ENCODE peak calls at places on chromosome 16, in six cellular contexts. One of them, this sample, is unnamed. For H3K27me3, the result is how much of the 10 kb centered on the place peaks cover.

GRCh38 chr16:75555213-75555706 is 792 bp downstream of the TMEM231 start:
- DNase-seq in H1: peak
- DNase-seq in IMR-90: peak
- DNase-seq in H9: peak
- DNase-seq in neuronal stem cell: peak
- DNase-seq in mesendoderm: peak
- DNase-seq in this sample: peak

GRCh38 chr16:6611535-6611934 is 721.1 kb upstream of the RBFOX1 start:
- DNase-seq in neuronal stem cell: no peak
- DNase-seq in mesendoderm: peak
- DNase-seq in IMR-90: no peak
- DNase-seq in H9: peak
- DNase-seq in H1: peak
- DNase-seq in this sample: no peak

GRCh38 chr16:15401972-15402371 is 6.4 kb downstream of the MPV17L start:
- DNase-seq in IMR-90: no peak
- DNase-seq in mesendoderm: no peak
- DNase-seq in H9: no peak
- DNase-seq in H1: no peak
- DNase-seq in neuronal stem cell: no peak
- DNase-seq in this sample: no peak

GRCh38 chr16:12016166-12016947 is 39.8 kb downstream of the SNX29 start:
- DNase-seq in IMR-90: peak
- DNase-seq in H1: no peak
- DNase-seq in H9: no peak
- DNase-seq in neuronal stem cell: no peak
- DNase-seq in mesendoderm: no peak
- DNase-seq in this sample: no peak

GRCh38 chr16:87963400-87963799 is 12.2 kb downstream of the BANP start:
- DNase-seq in mesendoderm: no peak
- DNase-seq in H1: no peak
- DNase-seq in IMR-90: peak
- DNase-seq in neuronal stem cell: no peak
- DNase-seq in H9: no peak
- DNase-seq in this sample: peak

GRCh38 chr16:75075688-75076268 is 40.8 kb downstream of the LDHD start:
- DNase-seq in H1: no peak
- DNase-seq in H9: no peak
- DNase-seq in IMR-90: no peak
- DNase-seq in neuronal stem cell: no peak
- DNase-seq in mesendoderm: no peak
- DNase-seq in this sample: no peak

GRCh38 chr16:66265106-66265415 is 101.4 kb upstream of the CDH5 start:
- DNase-seq in neuronal stem cell: no peak
- DNase-seq in H9: no peak
- DNase-seq in mesendoderm: no peak
- DNase-seq in IMR-90: no peak
- DNase-seq in H1: no peak
- DNase-seq in this sample: no peak

GRCh38 chr16:24113115-24113745 is 142.9 kb upstream of the CACNG3 start:
- DNase-seq in neuronal stem cell: no peak
- DNase-seq in mesendoderm: no peak
- DNase-seq in H1: no peak
- DNase-seq in H9: no peak
- DNase-seq in IMR-90: no peak
- DNase-seq in this sample: no peak

GRCh38 chr16:19853973-19854876 is 30.4 kb downstream of the GPRC5B start:
- DNase-seq in mesendoderm: peak
- DNase-seq in neuronal stem cell: no peak
- DNase-seq in H1: no peak
- DNase-seq in IMR-90: no peak
- DNase-seq in H9: peak
- DNase-seq in this sample: no peak

GRCh38 chr16:9357829-9358228 is 266.4 kb downstream of the HAPSTR1 start:
- DNase-seq in neuronal stem cell: no peak
- DNase-seq in H1: no peak
- DNase-seq in IMR-90: no peak
- DNase-seq in mesendoderm: no peak
- DNase-seq in H9: no peak
- DNase-seq in this sample: no peak

GRCh38 chr16:49120631-49121030 is 161.0 kb downstream of the CBLN1 start:
- DNase-seq in IMR-90: no peak
- DNase-seq in H9: no peak
- DNase-seq in mesendoderm: peak
- DNase-seq in neuronal stem cell: no peak
- DNase-seq in H1: no peak
- DNase-seq in this sample: no peak

GRCh38 chr16:63461248-63461841 is 1425.1 kb upstream of the CDH8 start:
- DNase-seq in mesendoderm: peak
- DNase-seq in H9: peak
- DNase-seq in H1: peak
- DNase-seq in IMR-90: peak
- DNase-seq in neuronal stem cell: peak
- DNase-seq in this sample: peak

GRCh38 chr16:57145046-57145963 is 40.5 kb downstream of the PSME3IP1 start:
- DNase-seq in neuronal stem cell: no peak
- DNase-seq in H9: peak
- DNase-seq in IMR-90: no peak
- DNase-seq in mesendoderm: no peak
- DNase-seq in H1: no peak
- DNase-seq in this sample: no peak

GRCh38 chr16:70688266-70688742 is 2.5 kb upstream of the MTSS2 start:
- DNase-seq in mesendoderm: no peak
- DNase-seq in IMR-90: peak
- DNase-seq in H1: no peak
- DNase-seq in neuronal stem cell: no peak
- DNase-seq in H9: no peak
- DNase-seq in this sample: peak

GRCh38 chr16:71846443-71846842 is 667 bp downstream of the ATXN1L start:
- DNase-seq in H9: no peak
- DNase-seq in IMR-90: no peak
- DNase-seq in mesendoderm: peak
- DNase-seq in H1: peak
- DNase-seq in neuronal stem cell: no peak
- DNase-seq in this sample: peak

GRCh38 chr16:17364319-17365210 is 106.2 kb downstream of the XYLT1 start:
- DNase-seq in H1: no peak
- DNase-seq in H9: no peak
- DNase-seq in mesendoderm: no peak
- DNase-seq in IMR-90: peak
- DNase-seq in neuronal stem cell: no peak
- DNase-seq in this sample: no peak

GRCh38 chr16:75820672-75821071 is 94.4 kb upstream of the CPHXL start:
- DNase-seq in neuronal stem cell: no peak
- DNase-seq in H9: peak
- DNase-seq in H1: no peak
- DNase-seq in IMR-90: no peak
- DNase-seq in mesendoderm: peak
- DNase-seq in this sample: no peak

GRCh38 chr16:86343733-86344585 is 166.4 kb upstream of the FOXF1 start:
- DNase-seq in H1: no peak
- DNase-seq in neuronal stem cell: no peak
- DNase-seq in H9: no peak
- DNase-seq in IMR-90: peak
- DNase-seq in mesendoderm: peak
- DNase-seq in this sample: peak

GRCh38 chr16:15843635-15844279 is 13.1 kb downstream of the MYH11 start:
- DNase-seq in neuronal stem cell: no peak
- DNase-seq in H9: no peak
- DNase-seq in H1: no peak
- DNase-seq in mesendoderm: no peak
- DNase-seq in IMR-90: peak
- DNase-seq in this sample: no peak

GRCh38 chr16:674968-675883 is at the start of gene RHBDL1:
- DNase-seq in neuronal stem cell: no peak
- DNase-seq in IMR-90: peak
- DNase-seq in H9: peak
- DNase-seq in H1: peak
- DNase-seq in mesendoderm: peak
- DNase-seq in this sample: peak

GRCh38 chr16:70250748-70251650 is 741 bp downstream of the EXOSC6 start:
- DNase-seq in H1: peak
- DNase-seq in mesendoderm: peak
- DNase-seq in H9: peak
- DNase-seq in IMR-90: peak
- DNase-seq in neuronal stem cell: peak
- DNase-seq in this sample: peak

GRCh38 chr16:4369006-4369766 is 2.5 kb upstream of the VASN start:
- DNase-seq in neuronal stem cell: no peak
- DNase-seq in H9: no peak
- DNase-seq in IMR-90: peak
- DNase-seq in H1: no peak
- DNase-seq in mesendoderm: no peak
- DNase-seq in this sample: no peak

GRCh38 chr16:28280881-28281836 is 11.2 kb upstream of the SBK1 start:
- DNase-seq in H1: no peak
- DNase-seq in H9: no peak
- DNase-seq in IMR-90: no peak
- DNase-seq in mesendoderm: peak
- DNase-seq in neuronal stem cell: no peak
- DNase-seq in this sample: no peak

GRCh38 chr16:62021295-62021694 is 14.9 kb downstream of the CDH8 start:
- DNase-seq in H9: no peak
- DNase-seq in H1: no peak
- DNase-seq in neuronal stem cell: no peak
- DNase-seq in mesendoderm: no peak
- DNase-seq in IMR-90: no peak
- DNase-seq in this sample: no peak

GRCh38 chr16:3135120-3135715 is 389 bp downstream of the ZNF213 start:
- DNase-seq in mesendoderm: no peak
- DNase-seq in IMR-90: no peak
- DNase-seq in neuronal stem cell: no peak
- DNase-seq in H9: no peak
- DNase-seq in H1: no peak
- DNase-seq in this sample: no peak

DNA sequence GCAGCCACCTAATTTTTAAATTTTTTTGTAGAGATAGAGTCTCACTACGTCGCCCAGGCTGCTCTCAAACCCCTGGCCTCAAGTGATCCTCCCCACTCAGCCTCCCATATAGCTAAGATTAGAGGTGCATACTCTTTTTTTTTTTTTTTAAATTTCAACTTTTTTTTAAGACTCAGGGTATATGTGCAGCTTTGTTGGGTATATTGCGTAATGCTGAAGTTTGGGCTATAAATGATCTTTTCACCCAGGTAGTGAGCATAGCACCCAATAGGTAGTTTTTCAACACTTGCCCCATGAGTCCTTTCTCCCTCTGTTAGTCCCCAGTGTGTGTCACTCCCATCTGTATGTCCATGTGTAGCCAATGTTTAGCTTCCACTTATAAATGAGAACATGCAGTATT is 110.1 kb upstream of the ZKSCAN2 start:
- DNase-seq in H9: no peak
- DNase-seq in mesendoderm: no peak
- DNase-seq in neuronal stem cell: no peak
- DNase-seq in IMR-90: no peak
- DNase-seq in H1: no peak
- DNase-seq in this sample: no peak
- H3K4ac ChIP-seq in H9: no peak
- H3K4ac ChIP-seq in mesendoderm: no peak
- H3K4ac ChIP-seq in neuronal stem cell: no peak
- H3K4ac ChIP-seq in IMR-90: no peak
- H3K4ac ChIP-seq in H1: no peak
- H3K4ac ChIP-seq in this sample: no peak

GRCh38 chr16:35440875-35441274 is 1981.5 kb downstream of the TP53TG3F start:
- DNase-seq in neuronal stem cell: no peak
- DNase-seq in mesendoderm: no peak
- DNase-seq in H1: no peak
- DNase-seq in H9: no peak
- DNase-seq in IMR-90: no peak
- DNase-seq in this sample: no peak
- H3K27me3 ChIP-seq in neuronal stem cell: under half
- H3K27me3 ChIP-seq in mesendoderm: under half
- H3K27me3 ChIP-seq in H1: under half
- H3K27me3 ChIP-seq in H9: under half
- H3K27me3 ChIP-seq in IMR-90: under half
- H3K27me3 ChIP-seq in this sample: under half

GRCh38 chr16:89092013-89092412 is 1.6 kb upstream of the ACSF3 start:
- DNase-seq in H9: no peak
- DNase-seq in H1: no peak
- DNase-seq in neuronal stem cell: no peak
- DNase-seq in IMR-90: no peak
- DNase-seq in mesendoderm: no peak
- DNase-seq in this sample: no peak

GRCh38 chr16:89094252-89094901 is 725 bp downstream of the ACSF3 start:
- DNase-seq in mesendoderm: peak
- DNase-seq in H9: no peak
- DNase-seq in H1: no peak
- DNase-seq in IMR-90: no peak
- DNase-seq in neuronal stem cell: no peak
- DNase-seq in this sample: peak

GRCh38 chr16:89095401-89095974 is 1.8 kb downstream of the ACSF3 start:
- DNase-seq in H1: peak
- DNase-seq in H9: no peak
- DNase-seq in neuronal stem cell: no peak
- DNase-seq in mesendoderm: no peak
- DNase-seq in IMR-90: no peak
- DNase-seq in this sample: no peak

GRCh38 chr16:89096042-89096717 is 2.5 kb downstream of the ACSF3 start:
- DNase-seq in mesendoderm: no peak
- DNase-seq in IMR-90: no peak
- DNase-seq in H1: no peak
- DNase-seq in H9: no peak
- DNase-seq in neuronal stem cell: no peak
- DNase-seq in this sample: no peak

GRCh38 chr16:89093602-89094251 is at the start of gene ACSF3:
- DNase-seq in H9: no peak
- DNase-seq in H1: peak
- DNase-seq in mesendoderm: peak
- DNase-seq in neuronal stem cell: peak
- DNase-seq in IMR-90: peak
- DNase-seq in this sample: peak
- H3K4ac ChIP-seq in H9: no peak
- H3K4ac ChIP-seq in H1: no peak
- H3K4ac ChIP-seq in mesendoderm: peak
- H3K4ac ChIP-seq in neuronal stem cell: peak
- H3K4ac ChIP-seq in IMR-90: peak
- H3K4ac ChIP-seq in this sample: peak

DNA sequence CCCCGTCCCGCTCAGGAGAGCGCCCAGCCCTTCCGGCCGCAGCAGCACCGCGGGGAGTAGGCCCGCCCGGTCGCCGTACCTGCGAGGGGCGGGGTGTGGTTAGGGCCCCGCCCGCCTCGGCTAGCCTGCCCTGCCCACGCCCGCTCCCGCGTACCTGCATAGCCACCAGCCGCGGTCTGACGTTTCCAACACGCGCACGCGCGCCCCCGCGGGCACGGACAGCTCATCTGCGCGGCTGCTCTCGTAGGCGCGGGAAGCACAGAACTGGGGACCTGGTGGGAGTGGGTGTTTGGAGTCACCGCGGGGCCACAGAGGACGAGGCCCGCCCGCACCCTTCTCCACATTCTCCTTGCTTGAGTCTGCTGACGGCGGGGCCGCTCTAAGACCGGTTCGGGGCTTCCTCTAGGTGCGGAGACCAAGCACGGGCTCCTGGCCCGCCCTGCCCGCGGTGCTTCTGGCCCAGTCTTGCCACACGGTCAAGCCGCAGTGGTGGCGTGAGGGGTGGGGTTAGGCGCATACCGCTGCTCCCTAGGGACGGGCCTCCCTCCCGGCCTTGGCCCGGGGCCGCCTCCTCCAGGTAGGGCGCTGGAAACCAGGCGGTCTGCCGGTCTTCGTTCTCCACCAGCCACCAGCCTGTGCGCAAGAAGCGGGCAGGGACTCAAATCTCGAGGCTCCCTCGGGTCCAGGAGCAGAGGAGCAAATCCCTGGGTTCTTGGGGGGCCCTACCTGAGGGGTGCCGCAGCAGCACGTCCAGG is 1.8 kb downstream of the NOXO1 start:
- DNase-seq in mesendoderm: peak
- DNase-seq in H1: peak
- DNase-seq in neuronal stem cell: no peak
- DNase-seq in H9: peak
- DNase-seq in IMR-90: no peak
- DNase-seq in this sample: no peak
- H3K27me3 ChIP-seq in mesendoderm: under half
- H3K27me3 ChIP-seq in H1: under half
- H3K27me3 ChIP-seq in neuronal stem cell: under half
- H3K27me3 ChIP-seq in H9: under half
- H3K27me3 ChIP-seq in IMR-90: under half
- H3K27me3 ChIP-seq in this sample: under half